ENCODE peak calls at places on chromosomes 11 and 22, in seven cellular contexts. H, W, I, N, D, Y and L are unnamed samples.

GRCh38 chr22:29359469-29359868 is 28.9 kb downstream of the AP1B1 start:
- DNase-seq in I (peak; percentile 16), Y (peak; percentile 39), W (no peak), D (peak; percentile 54), H (no peak), N (peak; percentile 69), L (peak; percentile 32)

GRCh38 chr11:78181155-78181554 is 7.3 kb downstream of the KCTD21 start:
- DNase-seq in W (no peak), H (no peak), Y (no peak), I (no peak), N (no peak), D (no peak), L (no peak)

GRCh38 chr22:27835446-27835845 is 33.9 kb upstream of the MN1 start:
- DNase-seq in W (no peak), N (no peak), H (no peak), D (peak; percentile 60), I (no peak), Y (no peak), L (peak; percentile 52)

GRCh38 chr11:56663386-56663785 is at the start of gene OR5AR1:
- DNase-seq in I (no peak), Y (no peak), N (no peak), D (no peak), W (no peak), H (no peak), L (no peak)

GRCh38 chr11:533049-533585 is 2.3 kb downstream of the HRAS start:
- DNase-seq in N (no peak), Y (no peak), W (no peak), I (no peak), H (no peak), D (no peak), L (no peak)

GRCh38 chr11:11769782-11770181 is 72.0 kb upstream of the USP47 start:
- DNase-seq in N (no peak), Y (no peak), H (no peak), D (no peak), I (no peak), W (no peak), L (no peak)

GRCh38 chr22:39296535-39296934 is 22.9 kb downstream of the RPL3 start:
- DNase-seq in I (no peak), W (no peak), N (no peak), Y (no peak), D (no peak), H (no peak), L (no peak)

GRCh38 chr11:10455637-10456487 is 798 bp downstream of the AMPD3 start:
- DNase-seq in W (peak; percentile 36), D (peak; percentile 85), I (peak; percentile 95), H (peak; percentile 21), N (peak; percentile 66), Y (peak; percentile 43), L (peak; percentile 80)

GRCh38 chr11:58058276-58059010 is 27.7 kb downstream of the OR6Q1 start:
- DNase-seq in I (no peak), Y (no peak), W (peak; percentile 17), H (no peak), D (no peak), N (no peak), L (no peak)

GRCh38 chr11:1737080-1737757 is 13.2 kb downstream of the IFITM10 start:
- DNase-seq in D (no peak), Y (no peak), W (no peak), I (no peak), N (no peak), H (no peak), L (no peak)

GRCh38 chr11:45371251-45371749 is 85.2 kb upstream of the SYT13 start:
- DNase-seq in H (peak; percentile 81), W (peak; percentile 38), I (peak; percentile 68), Y (peak; percentile 52), D (peak; percentile 39), N (peak; percentile 95), L (peak; percentile 8)

GRCh38 chr11:78825531-78825930 is 250.9 kb upstream of the NARS2 start:
- DNase-seq in I (no peak), D (peak; percentile 80), Y (no peak), H (no peak), N (no peak), W (no peak), L (peak; percentile 77)

GRCh38 chr11:111936045-111936400 is 1.1 kb upstream of the DIXDC1 start:
- DNase-seq in D (no peak), H (no peak), I (no peak), W (no peak), N (no peak), Y (no peak), L (no peak)

GRCh38 chr11:2201542-2201941 is 29.9 kb upstream of the TH start:
- DNase-seq in N (no peak), W (no peak), Y (no peak), H (no peak), D (no peak), I (no peak), L (no peak)

GRCh38 chr11:48012051-48012391 is 31.7 kb downstream of the PTPRJ start:
- DNase-seq in Y (no peak), W (no peak), D (no peak), H (no peak), I (no peak), N (no peak), L (no peak)

GRCh38 chr22:38437416-38437815 is 17.6 kb downstream of the KCNJ4 start:
- DNase-seq in N (no peak), H (no peak), Y (no peak), W (no peak), I (no peak), D (no peak), L (no peak)

GRCh38 chr11:110759972-110760381 is 47.7 kb upstream of the ARHGAP20 start:
- DNase-seq in H (no peak), Y (no peak), I (no peak), W (no peak), D (peak; percentile 83), N (no peak), L (peak; percentile 79)

GRCh38 chr11:46876471-46876870 is 30.4 kb upstream of the CKAP5 start:
- DNase-seq in I (no peak), W (no peak), H (no peak), D (no peak), Y (no peak), N (no peak), L (no peak)

GRCh38 chr22:34620832-34621231 is 445.1 kb upstream of the ISX start:
- DNase-seq in N (no peak), H (no peak), Y (no peak), D (no peak), I (no peak), W (no peak), L (no peak)

GRCh38 chr11:86230921-86231320 is 13.6 kb upstream of the EED start:
- DNase-seq in H (no peak), I (no peak), Y (no peak), W (peak; percentile 55), D (no peak), N (no peak), L (no peak)

GRCh38 chr22:42621505-42622002 is 6.9 kb upstream of the POLDIP3 start:
- DNase-seq in W (peak; percentile 55), N (peak; percentile 93), D (peak; percentile 60), H (peak; percentile 67), I (peak; percentile 71), Y (peak; percentile 70), L (peak; percentile 37)

GRCh38 chr22:36862251-36863242 is 1.7 kb downstream of the NCF4 start:
- DNase-seq in W (no peak), D (no peak), N (no peak), I (no peak), Y (no peak), H (no peak), L (no peak)

GRCh38 chr11:110113507-110113906 is 20.3 kb downstream of the ZC3H12C start:
- DNase-seq in W (no peak), I (no peak), N (no peak), H (no peak), Y (no peak), D (no peak), L (no peak)

GRCh38 chr11:114135737-114136151 is 76.2 kb downstream of the ZBTB16 start:
- DNase-seq in W (no peak), Y (no peak), D (peak; percentile 29), I (no peak), N (peak; percentile 33), H (no peak), L (peak; percentile 18)

GRCh38 chr11:257766-258493 is 20.3 kb upstream of the NLRP6 start:
- DNase-seq in D (no peak), N (no peak), I (no peak), Y (no peak), H (no peak), W (no peak), L (no peak)

GRCh38 chr11:43214471-43214870 is 97.3 kb upstream of the API5 start:
- DNase-seq in I (no peak), D (no peak), N (no peak), W (no peak), H (no peak), Y (no peak), L (no peak)

GRCh38 chr11:43217856-43218255 is 93.9 kb upstream of the API5 start:
- DNase-seq in H (no peak), W (no peak), D (no peak), Y (no peak), I (no peak), N (no peak), L (no peak)

DNA sequence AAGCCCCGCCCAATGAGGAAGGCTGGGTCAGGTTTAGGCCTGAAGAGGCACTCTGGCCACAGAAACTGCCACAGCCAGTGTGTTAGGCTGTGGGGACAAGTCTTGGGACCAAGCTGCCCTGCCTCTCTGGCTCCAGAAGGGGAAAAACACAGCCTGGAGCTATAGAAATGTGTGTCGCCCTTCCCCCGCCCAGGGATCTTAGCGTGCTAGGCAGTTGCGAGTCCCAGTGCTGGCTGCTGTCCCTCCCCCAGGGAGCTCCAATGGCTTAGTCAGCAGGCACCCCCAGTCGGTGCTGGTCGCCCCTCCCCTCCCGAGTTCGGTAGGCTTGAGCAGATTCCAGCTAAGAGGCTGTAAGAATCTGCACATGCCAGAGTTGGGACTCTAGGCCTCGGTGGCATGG is 99.5 kb upstream of the API5 start:
- DNase-seq in W (no peak), H (no peak), D (no peak), N (peak; percentile 81), I (no peak), Y (peak; percentile 0), L (no peak)
- H2AFZ ChIP-seq in W (no peak overlapping the region), H (peak overlapping the region; percentile 17), D (no peak overlapping the region), N (no peak overlapping the region), I (no peak overlapping the region), Y (no peak overlapping the region), L (no peak overlapping the region)

DNA sequence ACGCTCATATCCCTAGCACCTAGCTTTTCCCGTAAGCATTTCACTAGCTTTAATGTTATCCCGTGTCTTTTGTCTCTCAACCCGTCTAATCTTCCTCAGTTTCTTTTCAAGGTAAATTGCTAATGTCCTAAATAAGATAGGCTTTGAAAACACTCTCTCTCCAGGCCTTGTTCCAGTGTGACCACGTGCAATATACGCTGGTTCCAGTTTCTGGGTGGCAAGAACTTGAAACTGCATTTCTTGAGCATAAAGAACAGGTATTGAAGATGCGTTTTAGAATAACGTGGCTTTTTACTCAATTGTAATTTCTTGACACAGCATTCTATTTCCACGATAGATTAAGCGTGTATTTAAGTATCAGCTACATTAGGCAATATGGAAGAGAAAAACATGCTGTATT is 1.1 kb downstream of the CDC45 start:
- DNase-seq in Y (no peak), H (no peak), I (peak; percentile 59), D (no peak), W (no peak), N (no peak), L (no peak)
- H2AFZ ChIP-seq in Y (no peak overlapping the region), H (no peak overlapping the region), I (peak overlapping the region; percentile 99), D (peak overlapping the region; percentile 18), W (peak overlapping the region; percentile 10), N (no peak overlapping the region), L (no peak overlapping the region)

GRCh38 chr11:15909937-15910598 is 446.3 kb downstream of the SOX6 start:
- DNase-seq in N (no peak), H (no peak), I (no peak), D (no peak), W (no peak), Y (no peak), L (no peak)
- H2AFZ ChIP-seq in N (no peak overlapping the region), H (no peak overlapping the region), I (peak overlapping the region; percentile 60), D (no peak overlapping the region), W (no peak overlapping the region), Y (no peak overlapping the region), L (no peak overlapping the region)

GRCh38 chr11:66051766-66052663 is at the start of gene SF3B2:
- DNase-seq in N (peak; percentile 99), Y (peak; percentile 99), D (peak; percentile 99), I (peak; percentile 99), W (peak; percentile 99), H (peak; percentile 97), L (peak; percentile 97)
- H2AFZ ChIP-seq in N (no peak within 1 kb of the TSS), Y (peak within 1 kb of the TSS; percentile 97), D (peak within 1 kb of the TSS; percentile 87), I (peak within 1 kb of the TSS; percentile 96), W (peak within 1 kb of the TSS; percentile 91), H (peak within 1 kb of the TSS; percentile 95), L (peak within 1 kb of the TSS; percentile 95)